ENCODE peak calls at places on chromosomes 5 and 9, in five cellular contexts. One of them, this sample, is unnamed.

GRCh38 chr5:13354611-13355010 is 589.9 kb downstream of the DNAH5 start:
- DNase-seq in fibroblast of pulmonary artery: no peak
- DNase-seq in mammary epithelial cell: peak
- DNase-seq in glutamatergic neuron: no peak
- DNase-seq in foreskin fibroblast: no peak
- DNase-seq in this sample: no peak

GRCh38 chr5:9835121-9835770 is 205.1 kb upstream of the TAS2R1 start:
- DNase-seq in glutamatergic neuron: no peak
- DNase-seq in foreskin fibroblast: peak
- DNase-seq in fibroblast of pulmonary artery: no peak
- DNase-seq in mammary epithelial cell: no peak
- DNase-seq in this sample: no peak

GRCh38 chr5:87210076-87210475 is 57.6 kb upstream of the RASA1 start:
- DNase-seq in glutamatergic neuron: no peak
- DNase-seq in mammary epithelial cell: no peak
- DNase-seq in fibroblast of pulmonary artery: no peak
- DNase-seq in foreskin fibroblast: peak
- DNase-seq in this sample: no peak

GRCh38 chr9:17414990-17415389 is 163.9 kb upstream of the SH3GL2 start:
- DNase-seq in mammary epithelial cell: no peak
- DNase-seq in foreskin fibroblast: no peak
- DNase-seq in glutamatergic neuron: no peak
- DNase-seq in fibroblast of pulmonary artery: no peak
- DNase-seq in this sample: no peak

GRCh38 chr5:139877129-139877597 is 81.6 kb downstream of the PSD2 start:
- DNase-seq in mammary epithelial cell: peak
- DNase-seq in foreskin fibroblast: no peak
- DNase-seq in fibroblast of pulmonary artery: no peak
- DNase-seq in glutamatergic neuron: no peak
- DNase-seq in this sample: no peak

GRCh38 chr5:176778921-176779465 is 31.4 kb upstream of the UNC5A start:
- DNase-seq in foreskin fibroblast: no peak
- DNase-seq in mammary epithelial cell: no peak
- DNase-seq in glutamatergic neuron: no peak
- DNase-seq in fibroblast of pulmonary artery: no peak
- DNase-seq in this sample: no peak

GRCh38 chr9:70639853-70640814 is 225.7 kb upstream of the KLF9 start:
- DNase-seq in fibroblast of pulmonary artery: peak
- DNase-seq in glutamatergic neuron: peak
- DNase-seq in mammary epithelial cell: peak
- DNase-seq in foreskin fibroblast: peak
- DNase-seq in this sample: peak

GRCh38 chr5:13746026-13746425 is 198.5 kb downstream of the DNAH5 start:
- DNase-seq in mammary epithelial cell: peak
- DNase-seq in fibroblast of pulmonary artery: no peak
- DNase-seq in foreskin fibroblast: no peak
- DNase-seq in glutamatergic neuron: no peak
- DNase-seq in this sample: no peak

GRCh38 chr5:8628521-8628920 is 759.6 kb downstream of the MTRR start:
- DNase-seq in foreskin fibroblast: no peak
- DNase-seq in fibroblast of pulmonary artery: no peak
- DNase-seq in mammary epithelial cell: peak
- DNase-seq in glutamatergic neuron: no peak
- DNase-seq in this sample: no peak

GRCh38 chr5:124841829-124842712 is 95.6 kb upstream of the ZNF608 start:
- DNase-seq in fibroblast of pulmonary artery: peak
- DNase-seq in foreskin fibroblast: peak
- DNase-seq in mammary epithelial cell: peak
- DNase-seq in glutamatergic neuron: no peak
- DNase-seq in this sample: no peak

GRCh38 chr9:100346836-100347235 is 5.9 kb downstream of the TEX10 start:
- DNase-seq in foreskin fibroblast: peak
- DNase-seq in fibroblast of pulmonary artery: peak
- DNase-seq in mammary epithelial cell: no peak
- DNase-seq in glutamatergic neuron: no peak
- DNase-seq in this sample: no peak

GRCh38 chr9:15501179-15501578 is 9.6 kb downstream of the PSIP1 start:
- DNase-seq in glutamatergic neuron: no peak
- DNase-seq in fibroblast of pulmonary artery: peak
- DNase-seq in mammary epithelial cell: no peak
- DNase-seq in foreskin fibroblast: peak
- DNase-seq in this sample: no peak

GRCh38 chr9:11893331-11893730 is 799.9 kb upstream of the TYRP1 start:
- DNase-seq in fibroblast of pulmonary artery: peak
- DNase-seq in foreskin fibroblast: peak
- DNase-seq in glutamatergic neuron: no peak
- DNase-seq in mammary epithelial cell: no peak
- DNase-seq in this sample: no peak

DNA sequence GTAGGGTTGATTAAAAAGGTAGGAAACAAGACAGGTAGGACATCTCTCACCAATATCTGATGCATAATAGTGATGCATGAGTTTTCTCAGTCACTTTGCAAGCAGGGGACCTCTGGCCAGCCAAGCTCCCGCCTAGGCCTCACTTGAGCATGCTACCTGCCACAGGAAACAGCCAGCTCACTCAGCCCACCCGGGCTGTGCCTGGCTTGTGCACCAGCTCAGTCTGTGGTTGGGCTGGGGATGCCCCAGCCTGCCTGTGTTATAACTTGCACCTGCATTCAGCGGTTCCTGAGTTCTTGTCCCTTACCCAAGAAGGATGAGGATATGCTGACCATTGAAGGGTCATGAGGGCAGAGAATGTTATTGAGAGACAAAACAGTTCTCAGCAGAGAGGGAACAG is 172.8 kb upstream of the PLCXD3 start:
- DNase-seq in glutamatergic neuron: no peak
- DNase-seq in mammary epithelial cell: no peak
- DNase-seq in fibroblast of pulmonary artery: no peak
- DNase-seq in foreskin fibroblast: no peak
- DNase-seq in this sample: no peak
- TF ChIP-seq CTCF in glutamatergic neuron: no peak
- TF ChIP-seq CTCF in mammary epithelial cell: no peak
- TF ChIP-seq CTCF in fibroblast of pulmonary artery: no peak
- TF ChIP-seq CTCF in foreskin fibroblast: no peak
- TF ChIP-seq CTCF in this sample: no peak

DNA sequence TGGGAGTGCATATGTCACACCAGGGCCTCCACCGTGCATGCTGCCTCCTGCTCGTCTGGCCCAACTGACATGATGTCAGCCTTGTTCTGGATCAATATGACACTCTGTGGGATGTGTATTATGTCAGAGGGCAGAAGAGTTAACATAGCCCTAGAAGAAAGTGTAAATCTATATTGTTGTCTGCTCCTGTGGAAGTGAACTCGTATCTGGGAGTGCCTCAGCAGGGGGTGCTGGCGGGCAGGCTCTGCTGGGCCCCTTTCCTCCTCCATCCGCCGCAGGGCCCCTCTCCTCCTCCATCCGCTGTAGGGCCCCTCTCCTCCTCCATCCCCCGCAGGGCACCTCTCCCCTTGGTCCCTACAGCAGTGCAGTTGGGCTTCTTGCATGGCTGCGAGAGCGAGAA is 97.7 kb upstream of the PPP1R26 start:
- DNase-seq in glutamatergic neuron: peak
- DNase-seq in fibroblast of pulmonary artery: no peak
- DNase-seq in foreskin fibroblast: no peak
- DNase-seq in mammary epithelial cell: no peak
- DNase-seq in this sample: no peak
- TF ChIP-seq CTCF in glutamatergic neuron: no peak
- TF ChIP-seq CTCF in fibroblast of pulmonary artery: no peak
- TF ChIP-seq CTCF in foreskin fibroblast: no peak
- TF ChIP-seq CTCF in mammary epithelial cell: no peak
- TF ChIP-seq CTCF in this sample: no peak

GRCh38 chr5:42553461-42553860 is 130.2 kb downstream of the GHR start:
- DNase-seq in glutamatergic neuron: no peak
- DNase-seq in mammary epithelial cell: no peak
- DNase-seq in fibroblast of pulmonary artery: no peak
- DNase-seq in foreskin fibroblast: no peak
- DNase-seq in this sample: no peak

GRCh38 chr5:42555797-42556196 is 132.6 kb downstream of the GHR start:
- DNase-seq in foreskin fibroblast: no peak
- DNase-seq in mammary epithelial cell: peak
- DNase-seq in glutamatergic neuron: no peak
- DNase-seq in fibroblast of pulmonary artery: no peak
- DNase-seq in this sample: no peak

GRCh38 chr5:42547894-42548293 is 124.7 kb downstream of the GHR start:
- DNase-seq in fibroblast of pulmonary artery: no peak
- DNase-seq in foreskin fibroblast: no peak
- DNase-seq in mammary epithelial cell: no peak
- DNase-seq in glutamatergic neuron: no peak
- DNase-seq in this sample: no peak

GRCh38 chr5:42555010-42555409 is 131.8 kb downstream of the GHR start:
- DNase-seq in mammary epithelial cell: no peak
- DNase-seq in foreskin fibroblast: no peak
- DNase-seq in glutamatergic neuron: no peak
- DNase-seq in fibroblast of pulmonary artery: no peak
- DNase-seq in this sample: no peak

DNA sequence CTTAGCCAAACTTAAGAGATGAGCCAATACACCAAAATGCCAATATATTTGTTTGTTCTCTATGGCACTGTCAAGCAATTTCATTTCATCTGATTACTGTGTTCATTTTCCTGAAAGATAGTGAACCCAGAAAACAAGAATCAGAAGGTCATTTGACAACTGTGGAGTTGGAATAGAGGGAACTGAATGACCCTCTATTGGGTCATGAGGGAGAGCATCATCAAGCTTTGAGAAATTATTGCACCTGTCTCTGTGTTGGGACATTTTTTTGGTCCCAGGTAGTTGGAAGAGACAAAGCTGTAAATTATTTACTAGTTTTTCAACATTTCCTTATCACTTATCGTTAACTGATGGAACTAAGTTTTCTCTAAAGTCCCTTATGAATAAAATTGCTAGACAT is 129.4 kb downstream of the GHR start:
- DNase-seq in foreskin fibroblast: no peak
- DNase-seq in mammary epithelial cell: no peak
- DNase-seq in glutamatergic neuron: no peak
- DNase-seq in fibroblast of pulmonary artery: no peak
- DNase-seq in this sample: no peak
- TF ChIP-seq CTCF in foreskin fibroblast: no peak
- TF ChIP-seq CTCF in mammary epithelial cell: no peak
- TF ChIP-seq CTCF in glutamatergic neuron: no peak
- TF ChIP-seq CTCF in fibroblast of pulmonary artery: no peak
- TF ChIP-seq CTCF in this sample: no peak

GRCh38 chr9:71975833-71976232 is 64.4 kb downstream of the C9orf85 start:
- DNase-seq in foreskin fibroblast: no peak
- DNase-seq in glutamatergic neuron: no peak
- DNase-seq in mammary epithelial cell: no peak
- DNase-seq in fibroblast of pulmonary artery: peak
- DNase-seq in this sample: no peak
- TF ChIP-seq CTCF in foreskin fibroblast: peak
- TF ChIP-seq CTCF in glutamatergic neuron: no peak
- TF ChIP-seq CTCF in mammary epithelial cell: peak
- TF ChIP-seq CTCF in fibroblast of pulmonary artery: peak
- TF ChIP-seq CTCF in this sample: no peak

GRCh38 chr5:102554728-102555127 is 55.9 kb upstream of the SLCO6A1 start:
- DNase-seq in glutamatergic neuron: no peak
- DNase-seq in fibroblast of pulmonary artery: peak
- DNase-seq in mammary epithelial cell: no peak
- DNase-seq in foreskin fibroblast: no peak
- DNase-seq in this sample: no peak
- TF ChIP-seq CTCF in glutamatergic neuron: no peak
- TF ChIP-seq CTCF in fibroblast of pulmonary artery: peak
- TF ChIP-seq CTCF in mammary epithelial cell: no peak
- TF ChIP-seq CTCF in foreskin fibroblast: no peak
- TF ChIP-seq CTCF in this sample: no peak

GRCh38 chr9:976258-976804 is at the start of gene DMRT3:
- DNase-seq in fibroblast of pulmonary artery: no peak
- DNase-seq in glutamatergic neuron: peak
- DNase-seq in foreskin fibroblast: no peak
- DNase-seq in mammary epithelial cell: no peak
- DNase-seq in this sample: no peak
- TF ChIP-seq CTCF in fibroblast of pulmonary artery: no peak
- TF ChIP-seq CTCF in glutamatergic neuron: no peak
- TF ChIP-seq CTCF in foreskin fibroblast: no peak
- TF ChIP-seq CTCF in mammary epithelial cell: no peak
- TF ChIP-seq CTCF in this sample: no peak

GRCh38 chr9:106860731-106861584 is 2.0 kb upstream of the ZNF462 start:
- DNase-seq in glutamatergic neuron: peak
- DNase-seq in foreskin fibroblast: peak
- DNase-seq in mammary epithelial cell: peak
- DNase-seq in fibroblast of pulmonary artery: peak
- DNase-seq in this sample: no peak

GRCh38 chr9:106859957-106860715 is 2.8 kb upstream of the ZNF462 start:
- DNase-seq in glutamatergic neuron: peak
- DNase-seq in mammary epithelial cell: peak
- DNase-seq in fibroblast of pulmonary artery: peak
- DNase-seq in foreskin fibroblast: peak
- DNase-seq in this sample: no peak

GRCh38 chr9:106861585-106862114 is 1.3 kb upstream of the ZNF462 start:
- DNase-seq in fibroblast of pulmonary artery: no peak
- DNase-seq in foreskin fibroblast: no peak
- DNase-seq in mammary epithelial cell: no peak
- DNase-seq in glutamatergic neuron: peak
- DNase-seq in this sample: no peak

GRCh38 chr9:106862946-106863740 is at the start of gene ZNF462:
- DNase-seq in glutamatergic neuron: peak
- DNase-seq in mammary epithelial cell: peak
- DNase-seq in fibroblast of pulmonary artery: peak
- DNase-seq in foreskin fibroblast: peak
- DNase-seq in this sample: no peak

GRCh38 chr9:106862115-106862945 is 636 bp upstream of the ZNF462 start:
- DNase-seq in foreskin fibroblast: peak
- DNase-seq in glutamatergic neuron: peak
- DNase-seq in fibroblast of pulmonary artery: peak
- DNase-seq in mammary epithelial cell: peak
- DNase-seq in this sample: no peak
- TF ChIP-seq CTCF in foreskin fibroblast: peak
- TF ChIP-seq CTCF in glutamatergic neuron: no peak
- TF ChIP-seq CTCF in fibroblast of pulmonary artery: peak
- TF ChIP-seq CTCF in mammary epithelial cell: peak
- TF ChIP-seq CTCF in this sample: peak

DNA sequence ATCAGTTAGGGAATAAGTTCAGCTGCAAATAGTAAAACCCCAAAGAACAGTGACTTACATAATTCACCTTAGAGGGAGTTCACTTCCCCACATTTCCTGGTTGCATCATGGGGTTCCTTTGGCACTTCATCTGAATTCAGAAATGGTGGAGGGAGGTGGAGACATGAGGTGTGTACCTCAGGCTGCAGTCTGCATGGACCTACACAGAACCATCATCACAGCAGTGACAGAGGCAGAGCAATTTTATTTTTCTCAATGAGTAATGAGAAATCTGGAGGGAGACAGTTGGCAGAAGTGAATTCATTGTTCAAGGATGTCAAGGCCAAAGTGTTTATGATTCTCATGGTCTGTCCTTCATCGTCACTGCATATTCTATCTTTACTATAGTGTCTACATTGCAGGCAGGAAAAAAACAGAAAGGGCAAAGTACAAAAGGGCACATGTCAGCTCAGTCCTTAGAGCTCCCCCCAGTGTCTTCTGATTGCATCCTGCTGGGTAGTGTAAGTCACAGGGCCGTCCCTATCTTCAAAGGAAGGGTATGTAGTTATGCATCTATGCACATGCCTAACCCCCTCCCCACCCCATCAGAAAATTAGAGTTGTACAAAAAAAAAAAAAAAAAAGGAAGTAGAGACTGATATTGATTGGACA is 132.8 kb upstream of the APC start:
- DNase-seq in fibroblast of pulmonary artery: peak
- DNase-seq in glutamatergic neuron: no peak
- DNase-seq in mammary epithelial cell: no peak
- DNase-seq in foreskin fibroblast: peak
- DNase-seq in this sample: no peak
- TF ChIP-seq CTCF in fibroblast of pulmonary artery: peak
- TF ChIP-seq CTCF in glutamatergic neuron: no peak
- TF ChIP-seq CTCF in mammary epithelial cell: no peak
- TF ChIP-seq CTCF in foreskin fibroblast: no peak
- TF ChIP-seq CTCF in this sample: peak

GRCh38 chr5:78515665-78516064 is 132.9 kb downstream of the LHFPL2 start:
- DNase-seq in glutamatergic neuron: no peak
- DNase-seq in mammary epithelial cell: no peak
- DNase-seq in fibroblast of pulmonary artery: no peak
- DNase-seq in foreskin fibroblast: no peak
- DNase-seq in this sample: no peak
- TF ChIP-seq CTCF in glutamatergic neuron: no peak
- TF ChIP-seq CTCF in mammary epithelial cell: no peak
- TF ChIP-seq CTCF in fibroblast of pulmonary artery: no peak
- TF ChIP-seq CTCF in foreskin fibroblast: no peak
- TF ChIP-seq CTCF in this sample: no peak